ENCODE peak calls at places on chromosomes 2 and 18, in ten cellular contexts. S is GM12892; Z is effector memory CD8-positive, alpha-beta T cell; I is astrocyte of the hippocampus; D is stimulated activated CD8-positive, alpha-beta memory T cell treated with anti-CD3 and anti-CD28 coated beads, Interleukin-7, amount 100 ng/mL, for 1 hour; X is GM23338; T is RWPE1; H is AG20443; W is astrocyte of the spinal cord; E is stimulated activated CD4-positive, alpha-beta T cell treated with anti-CD3 and anti-CD28 coated beads, TNF-alpha, amount 100 ng/mL, for 4 hours. L is an unnamed sample.

GRCh38 chr2:108293850-108294249 is 5.2 kb downstream of the SULT1C2 start:
- DNase-seq in S (no peak), Z (no peak), I (no peak), D (no peak), X (no peak), T (no peak), H (no peak), W (no peak), E (no peak), L (no peak)

GRCh38 chr2:46866770-46867246 is 48.8 kb downstream of the MCFD2 start:
- DNase-seq in S (no peak), Z (no peak), I (no peak), D (no peak), X (no peak), T (no peak), H (no peak), W (no peak), E (no peak), L (no peak)

GRCh38 chr2:120939595-120940318 is 204.1 kb downstream of the GLI2 start:
- DNase-seq in S (no peak), Z (no peak), I (peak; percentile 80), D (no peak), X (no peak), T (no peak), H (peak; percentile 55), W (peak; percentile 94), E (no peak), L (no peak)

GRCh38 chr2:106885981-106886915 is at the start of gene ST6GAL2:
- DNase-seq in S (no peak), Z (no peak), I (peak; percentile 66), D (no peak), X (peak; percentile 72), T (peak; percentile 5), H (peak; percentile 46), W (peak; percentile 37), E (no peak), L (no peak)

GRCh38 chr2:126890136-126890961 is 8.3 kb upstream of the TEX51 start:
- DNase-seq in S (no peak), Z (no peak), I (no peak), D (no peak), X (no peak), T (no peak), H (no peak), W (no peak), E (no peak), L (no peak)

GRCh38 chr2:42392191-42392590 is 31.2 kb upstream of the COX7A2L start:
- DNase-seq in S (no peak), Z (no peak), I (no peak), D (no peak), X (no peak), T (no peak), H (no peak), W (no peak), E (no peak), L (no peak)

GRCh38 chr2:120710256-120710655 is 25.4 kb upstream of the GLI2 start:
- DNase-seq in S (no peak), Z (no peak), I (peak; percentile 52), D (no peak), X (peak; percentile 73), T (no peak), H (no peak), W (peak; percentile 50), E (no peak), L (no peak)

GRCh38 chr18:47204908-47205522 is 28.9 kb upstream of the IER3IP1 start:
- DNase-seq in S (no peak), Z (peak; percentile 42), I (peak; percentile 42), D (peak; percentile 6), X (peak; percentile 85), T (peak; percentile 20), H (peak; percentile 60), W (peak; percentile 30), E (no peak), L (no peak)

GRCh38 chr2:23563673-23564617 is 179.0 kb downstream of the KLHL29 start:
- DNase-seq in S (no peak), Z (no peak), I (peak; percentile 88), D (no peak), X (peak; percentile 41), T (peak; percentile 56), H (peak; percentile 93), W (peak; percentile 75), E (no peak), L (no peak)

GRCh38 chr2:69571189-69571588 is 72.3 kb downstream of the AAK1 start:
- DNase-seq in S (no peak), Z (no peak), I (no peak), D (no peak), X (no peak), T (no peak), H (no peak), W (no peak), E (no peak), L (no peak)

GRCh38 chr2:73418343-73418742 is 32.7 kb downstream of the ALMS1 start:
- DNase-seq in S (no peak), Z (no peak), I (peak; percentile 91), D (no peak), X (peak; percentile 2), T (no peak), H (peak; percentile 86), W (peak; percentile 78), E (no peak), L (no peak)

GRCh38 chr18:38445485-38446145 is 880.0 kb upstream of the CELF4 start:
- DNase-seq in S (no peak), Z (no peak), I (no peak), D (no peak), X (no peak), T (no peak), H (no peak), W (no peak), E (no peak), L (no peak)

GRCh38 chr2:17199741-17200140 is 318.5 kb downstream of the RAD51AP2 start:
- DNase-seq in S (no peak), Z (no peak), I (peak; percentile 58), D (no peak), X (no peak), T (no peak), H (no peak), W (no peak), E (no peak), L (no peak)

GRCh38 chr18:45304558-45304957 is 310.7 kb upstream of the SLC14A2 start:
- DNase-seq in S (no peak), Z (no peak), I (no peak), D (no peak), X (no peak), T (no peak), H (no peak), W (no peak), E (no peak), L (no peak)

GRCh38 chr18:45456076-45457066 is 158.9 kb upstream of the SLC14A2 start:
- DNase-seq in S (no peak), Z (no peak), I (no peak), D (no peak), X (no peak), T (no peak), H (no peak), W (no peak), E (no peak), L (no peak)

GRCh38 chr2:159226059-159226461 is 60.4 kb downstream of the WDSUB1 start:
- DNase-seq in S (no peak), Z (peak; percentile 31), I (peak; percentile 44), D (no peak), X (no peak), T (peak; percentile 27), H (peak; percentile 43), W (peak; percentile 61), E (no peak), L (no peak)

GRCh38 chr2:214782671-214783070 is 26.8 kb downstream of the BARD1 start:
- DNase-seq in S (no peak), Z (no peak), I (no peak), D (no peak), X (no peak), T (no peak), H (no peak), W (no peak), E (no peak), L (no peak)

GRCh38 chr2:158841839-158842238 is 46.7 kb downstream of the DAPL1 start:
- DNase-seq in S (no peak), Z (no peak), I (peak; percentile 78), D (no peak), X (no peak), T (no peak), H (peak; percentile 73), W (peak; percentile 52), E (no peak), L (no peak)

GRCh38 chr2:151987484-151987883 is 111.4 kb downstream of the CACNB4 start:
- DNase-seq in S (no peak), Z (no peak), I (no peak), D (no peak), X (no peak), T (no peak), H (no peak), W (no peak), E (no peak), L (no peak)

GRCh38 chr2:164655336-164655735 is 34.1 kb upstream of the GRB14 start:
- DNase-seq in S (no peak), Z (no peak), I (peak; percentile 9), D (no peak), X (no peak), T (peak; percentile 24), H (no peak), W (peak; percentile 14), E (no peak), L (no peak)

GRCh38 chr18:3595282-3596273 is 145.6 kb downstream of the TGIF1 start:
- DNase-seq in S (no peak), Z (peak; percentile 15), I (peak; percentile 77), D (no peak), X (no peak), T (peak; percentile 78), H (peak; percentile 69), W (peak; percentile 95), E (no peak), L (no peak)

GRCh38 chr2:44104855-44105271 is 63.8 kb upstream of the PPM1B start:
- DNase-seq in S (no peak), Z (no peak), I (no peak), D (no peak), X (no peak), T (no peak), H (no peak), W (no peak), E (no peak), L (no peak)

GRCh38 chr2:38765149-38765548 is 12.9 kb upstream of the GEMIN6 start:
- DNase-seq in S (no peak), Z (no peak), I (peak; percentile 79), D (no peak), X (no peak), T (peak; percentile 64), H (peak; percentile 62), W (peak; percentile 69), E (no peak), L (no peak)

GRCh38 chr2:109322111-109322510 is 193.1 kb downstream of the SH3RF3 start:
- DNase-seq in S (no peak), Z (no peak), I (peak; percentile 90), D (no peak), X (no peak), T (peak; percentile 67), H (peak; percentile 88), W (peak; percentile 95), E (no peak), L (no peak)

GRCh38 chr2:74864728-74865722 is 31.1 kb downstream of the HK2 start:
- DNase-seq in S (no peak), Z (no peak), I (peak; percentile 68), D (no peak), X (peak; percentile 36), T (peak; percentile 65), H (peak; percentile 49), W (peak; percentile 40), E (no peak), L (no peak)

GRCh38 chr2:160338891-160339290 is 138.8 kb upstream of the ITGB6 start:
- DNase-seq in S (no peak), Z (no peak), I (peak; percentile 35), D (no peak), X (no peak), T (no peak), H (peak; percentile 50), W (no peak), E (no peak), L (no peak)

GRCh38 chr2:8424997-8425900 is 256.6 kb upstream of the ID2 start:
- DNase-seq in S (no peak), Z (peak; percentile 23), I (no peak), D (no peak), X (no peak), T (no peak), H (no peak), W (no peak), E (no peak), L (no peak)

GRCh38 chr2:139260052-139260430 is 479.9 kb upstream of the NXPH2 start:
- DNase-seq in S (no peak), Z (no peak), I (no peak), D (no peak), X (no peak), T (no peak), H (no peak), W (no peak), E (no peak), L (no peak)